ENCODE peak calls at places on chromosomes 6 and 20, in nine cellular contexts. K is mammary epithelial cell, Z is PC-9, S is left ventricle myocardium inferior, W is cardiac muscle cell, M is ascending aorta, O is transverse colon, C is H1, B is K562. R is an unnamed sample.

GRCh38 chr6:111674882-111675281 is 69.2 kb upstream of the TRAF3IP2 start:
- DNase-seq in K (no peak), Z (no peak), S (no peak), W (no peak), M (no peak), O (no peak), C (no peak), B (no peak), R (no peak)

GRCh38 chr6:34990971-34991560 is 102.0 kb downstream of the ANKS1A start:
- DNase-seq in K (peak; percentile 7), Z (no peak), S (no peak), W (no peak), M (no peak), O (no peak), C (no peak), B (no peak), R (peak; percentile 29)

GRCh38 chr6:7537560-7538174 is 3.8 kb upstream of the DSP start:
- DNase-seq in K (no peak), Z (no peak), S (no peak), W (peak; percentile 46), M (no peak), O (no peak), C (no peak), B (no peak), R (no peak)

GRCh38 chr6:83055366-83055964 is 10.2 kb downstream of the UBE3D start:
- DNase-seq in K (no peak), Z (peak; percentile 37), S (no peak), W (peak; percentile 63), M (peak; percentile 68), O (peak; percentile 27), C (peak; percentile 72), B (peak; percentile 59), R (peak; percentile 49)

GRCh38 chr6:95084867-95085266 is 492.5 kb upstream of the MANEA start:
- DNase-seq in K (no peak), Z (no peak), S (no peak), W (no peak), M (no peak), O (no peak), C (peak; percentile 46), B (no peak), R (no peak)

GRCh38 chr20:32139947-32140346 is 30.4 kb downstream of the TM9SF4 start:
- DNase-seq in K (no peak), Z (no peak), S (no peak), W (no peak), M (no peak), O (no peak), C (no peak), B (no peak), R (no peak)

GRCh38 chr20:48667889-48668413 is 159.8 kb downstream of the PREX1 start:
- DNase-seq in K (no peak), Z (no peak), S (no peak), W (no peak), M (no peak), O (no peak), C (no peak), B (no peak), R (no peak)

GRCh38 chr6:161631676-161632194 is 357.9 kb upstream of the AGPAT4 start:
- DNase-seq in K (no peak), Z (no peak), S (no peak), W (no peak), M (no peak), O (no peak), C (no peak), B (no peak), R (peak; percentile 86)

GRCh38 chr6:150588862-150589499 is 10.7 kb upstream of the PLEKHG1 start:
- DNase-seq in K (no peak), Z (no peak), S (no peak), W (no peak), M (no peak), O (no peak), C (no peak), B (no peak), R (no peak)

GRCh38 chr20:25493137-25493536 is 85.7 kb downstream of the GINS1 start:
- DNase-seq in K (no peak), Z (no peak), S (no peak), W (no peak), M (no peak), O (no peak), C (no peak), B (no peak), R (no peak)
- H3K36me3 ChIP-seq in K (no peaks in the 10 kb centered on the region), Z (no peaks in the 10 kb centered on the region), S (peaks cover 8% of the 10 kb centered on the region), W (peaks cover 10% of the 10 kb centered on the region), M (peaks cover 55% of the 10 kb centered on the region), O (no peaks in the 10 kb centered on the region), C (peaks cover 4% of the 10 kb centered on the region), B (no peaks in the 10 kb centered on the region), R (no peaks in the 10 kb centered on the region)

GRCh38 chr6:24994812-24995211 is 59.1 kb upstream of the RIPOR2 start:
- DNase-seq in K (no peak), Z (no peak), S (no peak), W (no peak), M (no peak), O (no peak), C (no peak), B (no peak), R (no peak)

GRCh38 chr6:24997186-24997585 is 61.4 kb upstream of the RIPOR2 start:
- DNase-seq in K (no peak), Z (no peak), S (no peak), W (no peak), M (no peak), O (no peak), C (no peak), B (no peak), R (no peak)

GRCh38 chr6:24995270-24995669 is 59.5 kb upstream of the RIPOR2 start:
- DNase-seq in K (no peak), Z (no peak), S (no peak), W (no peak), M (no peak), O (no peak), C (no peak), B (no peak), R (no peak)

GRCh38 chr6:24996145-24996836 is 60.5 kb upstream of the RIPOR2 start:
- DNase-seq in K (no peak), Z (no peak), S (no peak), W (no peak), M (no peak), O (no peak), C (no peak), B (no peak), R (no peak)

DNA sequence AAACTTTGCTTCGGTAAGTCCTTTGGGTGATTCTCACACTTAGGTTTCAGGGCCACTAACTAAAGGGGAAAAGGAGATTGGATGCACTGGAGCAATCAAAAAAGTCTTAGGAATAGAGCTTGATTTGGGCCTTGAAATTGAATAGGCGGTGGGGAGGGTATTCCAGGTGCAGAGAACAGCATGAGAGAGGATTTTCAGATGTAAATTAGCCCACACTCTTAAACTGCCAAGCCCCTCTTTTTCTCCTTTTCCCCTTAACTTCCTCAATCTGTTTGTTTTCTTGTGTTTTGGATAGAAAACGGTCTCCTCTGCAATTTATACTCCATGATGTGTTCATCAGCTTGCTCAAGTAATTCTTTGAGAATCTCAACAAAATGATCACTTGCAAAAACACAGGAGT is 62.1 kb upstream of the RIPOR2 start:
- DNase-seq in K (no peak), Z (no peak), S (no peak), W (no peak), M (no peak), O (no peak), C (no peak), B (no peak), R (no peak)
- TF ChIP-seq CTCF in K (no peak), Z (no peak), S (no peak), W (no peak), M (no peak), O (no peak), C (no peak), B (no peak), R (no peak)

GRCh38 chr20:63560856-63561609 is 7.1 kb downstream of the FNDC11 start:
- DNase-seq in K (no peak), Z (no peak), S (no peak), W (no peak), M (no peak), O (no peak), C (no peak), B (no peak), R (no peak)
- H3K36me3 ChIP-seq in K (no peaks in the 10 kb centered on the region), Z (no peaks in the 10 kb centered on the region), S (peaks cover 75% of the 10 kb centered on the region), W (no peaks in the 10 kb centered on the region), M (peaks cover 55% of the 10 kb centered on the region), O (peaks cover 11% of the 10 kb centered on the region), C (no peaks in the 10 kb centered on the region), B (no peaks in the 10 kb centered on the region), R (peaks cover 33% of the 10 kb centered on the region)

DNA sequence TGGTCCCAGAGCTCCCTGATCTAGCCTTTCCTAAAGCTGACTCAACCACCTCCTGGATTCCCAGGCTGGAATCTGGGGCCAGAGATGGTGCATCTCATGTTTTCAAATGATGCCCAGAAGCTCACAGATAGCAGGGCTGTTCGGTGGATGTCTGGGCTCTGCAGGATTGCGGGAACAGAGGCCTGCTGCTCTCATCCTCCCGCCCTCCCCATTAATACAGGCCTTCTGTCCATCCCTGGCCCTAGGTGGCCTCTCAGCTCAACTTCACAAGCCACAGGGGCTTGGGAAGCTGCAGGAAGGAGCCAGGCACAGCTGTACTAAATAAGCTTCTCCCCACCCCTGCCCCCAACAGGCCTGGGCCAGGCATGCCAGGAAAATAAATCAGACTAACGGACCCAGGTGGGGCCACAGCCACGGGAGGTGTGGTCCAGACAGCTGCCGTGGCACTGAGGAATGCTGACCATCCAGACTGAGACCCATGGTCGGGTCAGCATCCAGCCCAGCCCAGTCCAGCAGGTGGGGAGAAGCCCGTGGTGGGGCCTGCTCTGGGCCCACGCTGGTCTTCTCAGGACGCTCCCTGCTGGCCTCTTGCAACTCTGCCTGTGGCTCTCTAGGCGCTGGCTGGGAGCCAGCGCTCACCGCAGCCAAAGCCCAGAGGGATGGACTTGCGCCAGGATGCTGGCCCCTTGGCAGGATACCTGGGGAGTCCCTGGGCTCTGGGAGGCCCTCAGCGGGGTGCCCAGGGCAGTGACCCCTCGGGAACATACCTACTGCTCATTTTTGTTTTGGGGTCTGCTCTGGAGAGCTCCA is 8.5 kb upstream of the YTHDF1 start:
- DNase-seq in K (peak; percentile 44), Z (peak; percentile 96), S (peak; percentile 60), W (peak; percentile 35), M (no peak), O (peak; percentile 22), C (no peak), B (peak; percentile 57), R (peak; percentile 27)
- TF ChIP-seq CTCF in K (peak; percentile 16), Z (peak; percentile 52), S (peak; percentile 39), W (peak; percentile 52), M (no peak), O (no peak), C (peak; percentile 15), B (peak; percentile 23), R (peak; percentile 56)

R was measured in brain microvascular endothelial cell.